ENCODE peak calls at places on chromosomes 11 and 22, in seven cellular contexts. One of them, this sample, is unnamed.

GRCh38 chr11:134530826-134531225 is 118.8 kb upstream of the B3GAT1 start:
- DNase-seq in omental fat pad: peak
- DNase-seq in stimulated activated CD4-positive, alpha-beta T cell treated with anti-CD3 and anti-CD28 coated beads, TNF-alpha, amount 100 ng/mL, for 4 hours: no peak
- DNase-seq in NCI-H1930: no peak
- DNase-seq in smooth muscle cell of the brain vasculature: no peak
- DNase-seq in COR-L47: no peak
- DNase-seq in transverse colon: no peak
- DNase-seq in this sample: no peak

GRCh38 chr11:104609297-104609696 is 289.0 kb downstream of the CASP12 start:
- DNase-seq in stimulated activated CD4-positive, alpha-beta T cell treated with anti-CD3 and anti-CD28 coated beads, TNF-alpha, amount 100 ng/mL, for 4 hours: peak
- DNase-seq in NCI-H1930: no peak
- DNase-seq in COR-L47: peak
- DNase-seq in omental fat pad: no peak
- DNase-seq in smooth muscle cell of the brain vasculature: peak
- DNase-seq in transverse colon: peak
- DNase-seq in this sample: no peak

GRCh38 chr11:3198815-3199214 is 19.8 kb downstream of the MRGPRG start:
- DNase-seq in smooth muscle cell of the brain vasculature: no peak
- DNase-seq in stimulated activated CD4-positive, alpha-beta T cell treated with anti-CD3 and anti-CD28 coated beads, TNF-alpha, amount 100 ng/mL, for 4 hours: no peak
- DNase-seq in transverse colon: no peak
- DNase-seq in NCI-H1930: no peak
- DNase-seq in COR-L47: no peak
- DNase-seq in omental fat pad: no peak
- DNase-seq in this sample: no peak

GRCh38 chr11:19729141-19729540 is 16.5 kb downstream of the NAV2 start:
- DNase-seq in stimulated activated CD4-positive, alpha-beta T cell treated with anti-CD3 and anti-CD28 coated beads, TNF-alpha, amount 100 ng/mL, for 4 hours: no peak
- DNase-seq in smooth muscle cell of the brain vasculature: no peak
- DNase-seq in COR-L47: no peak
- DNase-seq in NCI-H1930: no peak
- DNase-seq in transverse colon: no peak
- DNase-seq in omental fat pad: no peak
- DNase-seq in this sample: no peak

GRCh38 chr11:75498556-75499255 is 27.0 kb downstream of the GDPD5 start:
- DNase-seq in stimulated activated CD4-positive, alpha-beta T cell treated with anti-CD3 and anti-CD28 coated beads, TNF-alpha, amount 100 ng/mL, for 4 hours: no peak
- DNase-seq in transverse colon: no peak
- DNase-seq in omental fat pad: no peak
- DNase-seq in smooth muscle cell of the brain vasculature: no peak
- DNase-seq in NCI-H1930: no peak
- DNase-seq in COR-L47: no peak
- DNase-seq in this sample: no peak

GRCh38 chr22:35299217-35299716 is 427 bp upstream of the TOM1 start:
- DNase-seq in omental fat pad: no peak
- DNase-seq in smooth muscle cell of the brain vasculature: no peak
- DNase-seq in transverse colon: no peak
- DNase-seq in stimulated activated CD4-positive, alpha-beta T cell treated with anti-CD3 and anti-CD28 coated beads, TNF-alpha, amount 100 ng/mL, for 4 hours: no peak
- DNase-seq in NCI-H1930: no peak
- DNase-seq in COR-L47: no peak
- DNase-seq in this sample: no peak

GRCh38 chr11:119433369-119433749 is 10.4 kb upstream of the THY1 start:
- DNase-seq in smooth muscle cell of the brain vasculature: no peak
- DNase-seq in omental fat pad: no peak
- DNase-seq in COR-L47: no peak
- DNase-seq in NCI-H1930: no peak
- DNase-seq in stimulated activated CD4-positive, alpha-beta T cell treated with anti-CD3 and anti-CD28 coated beads, TNF-alpha, amount 100 ng/mL, for 4 hours: no peak
- DNase-seq in transverse colon: no peak
- DNase-seq in this sample: no peak

GRCh38 chr11:95337175-95337957 is 106.4 kb upstream of the SESN3 start:
- DNase-seq in transverse colon: peak
- DNase-seq in COR-L47: no peak
- DNase-seq in omental fat pad: no peak
- DNase-seq in stimulated activated CD4-positive, alpha-beta T cell treated with anti-CD3 and anti-CD28 coated beads, TNF-alpha, amount 100 ng/mL, for 4 hours: no peak
- DNase-seq in NCI-H1930: no peak
- DNase-seq in smooth muscle cell of the brain vasculature: peak
- DNase-seq in this sample: peak

GRCh38 chr11:72391638-72392423 is 42.5 kb downstream of the CLPB start:
- DNase-seq in stimulated activated CD4-positive, alpha-beta T cell treated with anti-CD3 and anti-CD28 coated beads, TNF-alpha, amount 100 ng/mL, for 4 hours: no peak
- DNase-seq in smooth muscle cell of the brain vasculature: no peak
- DNase-seq in omental fat pad: no peak
- DNase-seq in transverse colon: no peak
- DNase-seq in NCI-H1930: no peak
- DNase-seq in COR-L47: no peak
- DNase-seq in this sample: no peak

GRCh38 chr11:123381817-123382554 is 48.1 kb upstream of the GRAMD1B start:
- DNase-seq in COR-L47: no peak
- DNase-seq in smooth muscle cell of the brain vasculature: no peak
- DNase-seq in NCI-H1930: no peak
- DNase-seq in stimulated activated CD4-positive, alpha-beta T cell treated with anti-CD3 and anti-CD28 coated beads, TNF-alpha, amount 100 ng/mL, for 4 hours: no peak
- DNase-seq in transverse colon: no peak
- DNase-seq in omental fat pad: no peak
- DNase-seq in this sample: no peak

GRCh38 chr22:39494471-39495120 is 7.5 kb upstream of the MIEF1 start:
- DNase-seq in stimulated activated CD4-positive, alpha-beta T cell treated with anti-CD3 and anti-CD28 coated beads, TNF-alpha, amount 100 ng/mL, for 4 hours: no peak
- DNase-seq in omental fat pad: no peak
- DNase-seq in COR-L47: no peak
- DNase-seq in smooth muscle cell of the brain vasculature: no peak
- DNase-seq in NCI-H1930: no peak
- DNase-seq in transverse colon: no peak
- DNase-seq in this sample: no peak

GRCh38 chr11:119421941-119422504 is 949 bp downstream of the THY1 start:
- DNase-seq in smooth muscle cell of the brain vasculature: no peak
- DNase-seq in omental fat pad: no peak
- DNase-seq in stimulated activated CD4-positive, alpha-beta T cell treated with anti-CD3 and anti-CD28 coated beads, TNF-alpha, amount 100 ng/mL, for 4 hours: no peak
- DNase-seq in NCI-H1930: no peak
- DNase-seq in transverse colon: no peak
- DNase-seq in COR-L47: no peak
- DNase-seq in this sample: peak

GRCh38 chr11:57458060-57458409 is 2.3 kb upstream of the RTN4RL2 start:
- DNase-seq in smooth muscle cell of the brain vasculature: no peak
- DNase-seq in COR-L47: no peak
- DNase-seq in stimulated activated CD4-positive, alpha-beta T cell treated with anti-CD3 and anti-CD28 coated beads, TNF-alpha, amount 100 ng/mL, for 4 hours: peak
- DNase-seq in NCI-H1930: no peak
- DNase-seq in transverse colon: no peak
- DNase-seq in omental fat pad: no peak
- DNase-seq in this sample: no peak

GRCh38 chr11:86106916-86107315 is 38.0 kb upstream of the PICALM start:
- DNase-seq in smooth muscle cell of the brain vasculature: no peak
- DNase-seq in COR-L47: no peak
- DNase-seq in NCI-H1930: no peak
- DNase-seq in transverse colon: no peak
- DNase-seq in stimulated activated CD4-positive, alpha-beta T cell treated with anti-CD3 and anti-CD28 coated beads, TNF-alpha, amount 100 ng/mL, for 4 hours: no peak
- DNase-seq in omental fat pad: no peak
- DNase-seq in this sample: no peak

GRCh38 chr11:8271106-8271886 is 7.6 kb upstream of the LMO1 start:
- DNase-seq in transverse colon: no peak
- DNase-seq in smooth muscle cell of the brain vasculature: no peak
- DNase-seq in omental fat pad: no peak
- DNase-seq in COR-L47: no peak
- DNase-seq in NCI-H1930: no peak
- DNase-seq in stimulated activated CD4-positive, alpha-beta T cell treated with anti-CD3 and anti-CD28 coated beads, TNF-alpha, amount 100 ng/mL, for 4 hours: no peak
- DNase-seq in this sample: no peak

GRCh38 chr11:29280452-29280851 is 736.4 kb downstream of the KCNA4 start:
- DNase-seq in NCI-H1930: no peak
- DNase-seq in smooth muscle cell of the brain vasculature: no peak
- DNase-seq in transverse colon: no peak
- DNase-seq in COR-L47: no peak
- DNase-seq in stimulated activated CD4-positive, alpha-beta T cell treated with anti-CD3 and anti-CD28 coated beads, TNF-alpha, amount 100 ng/mL, for 4 hours: no peak
- DNase-seq in omental fat pad: no peak
- DNase-seq in this sample: no peak

GRCh38 chr22:48084041-48084748 is 1321.7 kb downstream of the TBC1D22A start:
- DNase-seq in NCI-H1930: no peak
- DNase-seq in transverse colon: no peak
- DNase-seq in omental fat pad: no peak
- DNase-seq in smooth muscle cell of the brain vasculature: no peak
- DNase-seq in stimulated activated CD4-positive, alpha-beta T cell treated with anti-CD3 and anti-CD28 coated beads, TNF-alpha, amount 100 ng/mL, for 4 hours: no peak
- DNase-seq in COR-L47: no peak
- DNase-seq in this sample: no peak

GRCh38 chr22:48245119-48245485 is 1482.7 kb downstream of the TBC1D22A start:
- DNase-seq in smooth muscle cell of the brain vasculature: no peak
- DNase-seq in NCI-H1930: no peak
- DNase-seq in COR-L47: no peak
- DNase-seq in omental fat pad: no peak
- DNase-seq in transverse colon: no peak
- DNase-seq in stimulated activated CD4-positive, alpha-beta T cell treated with anti-CD3 and anti-CD28 coated beads, TNF-alpha, amount 100 ng/mL, for 4 hours: no peak
- DNase-seq in this sample: no peak

This sample was measured in NCI-H1436.